ENCODE peak calls at places on chromosomes 3 and 15, in five cellular contexts. G, R, B, V and X are unnamed samples.

GRCh38 chr3:145639880-145640279 is 521.1 kb downstream of the PLOD2 start:
- DNase-seq in G (no peak), R (no peak), B (no peak), V (no peak), X (no peak)

GRCh38 chr3:180854887-180855286 is 57.6 kb upstream of the FXR1 start:
- DNase-seq in G (no peak), R (no peak), B (no peak), V (no peak), X (no peak)

GRCh38 chr15:57570340-57570739 is 21.4 kb upstream of the MYZAP start:
- DNase-seq in G (no peak), R (no peak), B (no peak), V (no peak), X (no peak)

GRCh38 chr3:112582242-112582874 is 20.5 kb downstream of the SLC35A5 start:
- DNase-seq in G (no peak), R (no peak), B (peak; percentile 88), V (no peak), X (no peak)

GRCh38 chr3:65402597-65402996 is 636.1 kb downstream of the MAGI1 start:
- DNase-seq in G (no peak), R (peak; percentile 67), B (peak; percentile 60), V (no peak), X (no peak)

GRCh38 chr15:63610209-63610841 is 13.1 kb downstream of the FBXL22 start:
- DNase-seq in G (no peak), R (peak; percentile 72), B (peak; percentile 81), V (peak; percentile 87), X (peak; percentile 83)

GRCh38 chr3:11565932-11566331 is 77.8 kb downstream of the VGLL4 start:
- DNase-seq in G (no peak), R (no peak), B (no peak), V (no peak), X (no peak)

GRCh38 chr15:62618432-62618831 is 424.1 kb upstream of the TPM1 start:
- DNase-seq in G (no peak), R (peak; percentile 45), B (peak; percentile 58), V (no peak), X (no peak)

GRCh38 chr3:183812746-183813445 is 12.5 kb downstream of the MAP6D1 start:
- DNase-seq in G (no peak), R (no peak), B (no peak), V (no peak), X (no peak)

GRCh38 chr3:17765819-17766472 is 23.5 kb upstream of the TBC1D5 start:
- DNase-seq in G (no peak), R (no peak), B (no peak), V (no peak), X (no peak)

GRCh38 chr15:88654430-88655102 is 15.8 kb downstream of the ISG20 start:
- DNase-seq in G (no peak), R (no peak), B (no peak), V (peak; percentile 52), X (peak; percentile 79)

GRCh38 chr3:153029350-153029749 is 132.7 kb upstream of the RAP2B start:
- DNase-seq in G (no peak), R (no peak), B (peak; percentile 86), V (no peak), X (no peak)

GRCh38 chr3:173826901-173827609 is 429.5 kb downstream of the NLGN1 start:
- DNase-seq in G (no peak), R (no peak), B (peak; percentile 14), V (no peak), X (no peak)

GRCh38 chr3:23127196-23127595 is 75.9 kb upstream of the UBE2E2 start:
- DNase-seq in G (no peak), R (no peak), B (no peak), V (no peak), X (no peak)

GRCh38 chr3:193901007-193901406 is 234.9 kb upstream of the HES1 start:
- DNase-seq in G (no peak), R (no peak), B (no peak), V (no peak), X (no peak)

GRCh38 chr15:96230557-96231181 is 99.8 kb upstream of the NR2F2 start:
- DNase-seq in G (no peak), R (no peak), B (peak; percentile 40), V (no peak), X (no peak)

GRCh38 chr3:118754614-118755013 is 280.0 kb downstream of the IGSF11 start:
- DNase-seq in G (no peak), R (no peak), B (no peak), V (no peak), X (no peak)

GRCh38 chr3:11910971-11911531 is 64.4 kb upstream of the TAMM41 start:
- DNase-seq in G (no peak), R (no peak), B (no peak), V (peak; percentile 51), X (peak; percentile 80)

GRCh38 chr3:113231827-113232253 is 20.5 kb downstream of the BOC start:
- DNase-seq in G (no peak), R (peak; percentile 63), B (peak; percentile 65), V (no peak), X (no peak)

GRCh38 chr3:195286115-195286872 is 15.3 kb upstream of the XXYLT1 start:
- DNase-seq in G (no peak), R (peak; percentile 20), B (peak; percentile 67), V (no peak), X (no peak)

GRCh38 chr3:61438253-61439115 is 122.9 kb upstream of the PTPRG start:
- DNase-seq in G (no peak), R (no peak), B (no peak), V (no peak), X (no peak)

GRCh38 chr15:37221671-37222207 is 121.4 kb upstream of the MEIS2 start:
- DNase-seq in G (no peak), R (no peak), B (no peak), V (no peak), X (no peak)

GRCh38 chr15:38886315-38887163 is 321.9 kb upstream of the RASGRP1 start:
- DNase-seq in G (no peak), R (peak; percentile 51), B (peak; percentile 94), V (no peak), X (no peak)

GRCh38 chr3:188274249-188274915 is 120.4 kb downstream of the LPP start:
- DNase-seq in G (no peak), R (no peak), B (no peak), V (no peak), X (no peak)

GRCh38 chr3:179949428-179949827 is 87.3 kb downstream of the PEX5L start:
- DNase-seq in G (no peak), R (no peak), B (no peak), V (no peak), X (no peak)

GRCh38 chr15:29208352-29208751 is 61.3 kb downstream of the NSMCE3 start:
- DNase-seq in G (peak; percentile 62), R (no peak), B (peak; percentile 1), V (no peak), X (peak; percentile 42)

GRCh38 chr3:16338999-16339398 is 74.0 kb downstream of the OXNAD1 start:
- DNase-seq in G (no peak), R (peak; percentile 96), B (peak; percentile 98), V (peak; percentile 77), X (no peak)

GRCh38 chr15:99566157-99566900 is 545 bp downstream of the MEF2A start:
- DNase-seq in G (no peak), R (no peak), B (no peak), V (no peak), X (no peak)

GRCh38 chr3:33146791-33147445 is 33.1 kb downstream of the CRTAP start:
- DNase-seq in G (peak; percentile 89), R (no peak), B (peak; percentile 49), V (no peak), X (no peak)

GRCh38 chr3:172129868-172130751 is 90.7 kb downstream of the FNDC3B start:
- DNase-seq in G (peak; percentile 97), R (peak; percentile 84), B (peak; percentile 99), V (peak; percentile 99), X (no peak)

GRCh38 chr3:173839859-173840258 is 442.3 kb downstream of the NLGN1 start:
- DNase-seq in G (no peak), R (no peak), B (no peak), V (no peak), X (no peak)

GRCh38 chr15:57752426-57752825 is 45.9 kb downstream of the POLR2M start:
- DNase-seq in G (no peak), R (no peak), B (peak; percentile 26), V (no peak), X (no peak)

DNA sequence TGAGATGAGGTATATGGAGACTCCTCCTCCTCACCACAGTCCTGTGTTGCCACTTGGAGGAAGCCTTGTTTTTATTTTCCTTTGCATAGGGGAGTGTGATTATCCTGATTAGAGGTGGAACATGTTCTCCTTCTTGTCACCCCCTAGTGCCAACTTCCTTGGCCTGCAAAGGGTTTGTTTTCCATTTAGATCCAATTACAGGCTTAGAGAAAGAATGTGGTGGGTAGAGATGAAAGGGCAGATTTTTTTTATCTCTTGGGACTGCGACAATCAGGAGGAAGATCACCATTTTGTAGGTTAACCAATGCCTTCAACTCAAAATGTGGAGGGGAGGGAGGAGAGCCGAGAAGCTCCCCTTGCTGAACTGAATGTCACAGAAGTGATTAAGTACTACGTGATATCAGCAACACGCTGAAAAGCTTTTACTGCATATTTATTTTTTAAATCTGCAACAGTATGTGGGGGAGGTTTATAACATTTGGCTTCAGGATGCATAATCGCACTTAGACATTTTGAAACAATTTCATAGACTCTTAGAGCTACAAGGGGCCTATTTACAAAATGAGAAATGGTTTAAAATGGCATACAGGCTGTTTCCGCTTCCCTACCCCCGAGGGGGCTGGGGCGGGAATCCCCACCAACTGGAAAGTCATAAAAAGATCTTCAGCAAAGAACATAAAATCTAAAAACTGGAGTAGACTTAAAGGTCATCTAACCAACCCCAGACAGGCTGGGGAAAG is 2.4 kb downstream of the LMCD1 start:
- DNase-seq in G (no peak), R (no peak), B (no peak), V (no peak), X (no peak)
- TF ChIP-seq CTCF in G (no peak), R (no peak), B (no peak), V (no peak), X (peak; percentile 19)

GRCh38 chr3:133663569-133664313 is 2.0 kb upstream of the TOPBP1 start:
- DNase-seq in G (no peak), R (peak; percentile 43), B (peak; percentile 58), V (no peak), X (no peak)
- TF ChIP-seq CTCF in G (peak; percentile 35), R (peak; percentile 83), B (peak; percentile 66), V (peak; percentile 66), X (peak; percentile 64)

DNA sequence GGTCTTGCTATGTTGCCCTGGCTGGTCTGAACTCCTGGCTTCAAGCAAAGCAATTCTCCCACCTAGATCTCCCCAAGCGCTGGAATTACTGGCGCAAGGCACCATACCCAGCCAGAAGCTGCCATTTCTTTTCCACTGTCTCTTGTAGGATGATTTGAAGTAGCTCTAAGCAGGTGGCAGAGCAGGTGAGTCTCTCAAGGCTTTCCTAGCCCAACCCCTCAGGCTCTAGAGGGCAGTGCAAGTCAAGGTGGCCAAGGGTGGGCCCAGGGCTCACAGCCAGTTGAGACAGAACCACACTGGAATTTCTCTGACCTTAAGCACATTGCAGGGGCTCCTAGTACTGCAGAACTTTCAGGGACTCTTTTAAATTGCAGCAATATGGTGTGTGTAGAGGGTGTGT is 15.6 kb upstream of the DAG1 start:
- DNase-seq in G (no peak), R (no peak), B (no peak), V (no peak), X (no peak)
- TF ChIP-seq CTCF in G (no peak), R (peak; percentile 23), B (peak; percentile 17), V (peak; percentile 65), X (peak; percentile 14)

DNA sequence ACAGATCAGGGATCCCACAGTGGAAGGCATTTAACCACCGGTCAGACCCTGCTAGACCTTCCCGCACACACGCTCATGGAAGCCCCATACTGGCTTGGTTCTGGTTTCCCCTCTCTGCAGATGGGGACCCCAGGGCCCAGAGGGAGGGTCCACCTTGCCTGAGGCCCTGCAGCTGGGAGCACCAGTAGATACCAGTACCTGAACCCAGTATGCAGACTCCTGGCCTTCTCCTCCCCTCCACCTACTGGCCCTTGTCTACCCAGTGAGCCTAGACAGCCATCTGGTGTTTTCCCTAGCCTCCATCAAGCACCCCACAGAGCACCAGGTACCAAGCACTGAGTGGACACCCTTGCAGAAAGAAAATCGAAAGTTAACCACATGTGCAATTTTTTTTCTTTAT is 65.1 kb downstream of the MEGF11 start:
- DNase-seq in G (no peak), R (no peak), B (no peak), V (no peak), X (no peak)
- TF ChIP-seq CTCF in G (no peak), R (no peak), B (no peak), V (peak; percentile 22), X (no peak)